ENCODE peak calls at places on chromosome 9, in seven cellular contexts. M is tibial nerve; W is stimulated activated naive CD8-positive, alpha-beta T cell treated with anti-CD3 and anti-CD28 coated beads, Interleukin-15, Interleukin-2, amounts not matched to agents 100 U/mL and 50 U/mL, for 24 hours; D is renal cortical epithelial cell; Z is AG04450; T is naive thymus-derived CD8-positive, alpha-beta T cell; C is stimulated activated naive B cell treated with anti-CD40 and anti-IgM and Interleukin-4, amounts not matched to agents 10 μg/mL and 1 μg/mL and 100 μg/mL, for 72 hours. P is an unnamed sample.

GRCh38 chr9:135016876-135017275 is 70.6 kb upstream of the OLFM1 start:
- DNase-seq in M (no peak), D (no peak), T (no peak), Z (no peak), C (no peak), W (no peak), P (no peak)

GRCh38 chr9:32881948-32882347 is 98.6 kb downstream of the TMEM215 start:
- DNase-seq in M (no peak), W (no peak), Z (no peak), D (no peak), T (no peak), C (no peak), P (no peak)

GRCh38 chr9:114906922-114907571 is 23.3 kb downstream of the TNFSF8 start:
- DNase-seq in W (peak), T (peak), M (no peak), D (peak), Z (no peak), C (no peak), P (peak)

GRCh38 chr9:16824545-16825041 is 45.9 kb downstream of the BNC2 start:
- DNase-seq in W (no peak), M (no peak), C (no peak), Z (peak), T (no peak), D (peak), P (no peak)

GRCh38 chr9:6247266-6247665 is 31.7 kb downstream of the IL33 start:
- DNase-seq in M (no peak), Z (no peak), C (no peak), D (peak), T (no peak), W (no peak), P (no peak)

GRCh38 chr9:129571298-129572051 is 49.4 kb downstream of the C9orf50 start:
- DNase-seq in D (no peak), W (no peak), C (no peak), T (no peak), M (no peak), Z (no peak), P (no peak)

GRCh38 chr9:81035171-81035570 is 654.2 kb downstream of the TLE1 start:
- DNase-seq in M (no peak), C (no peak), Z (no peak), D (peak), T (no peak), W (no peak), P (no peak)

GRCh38 chr9:134728021-134728795 is 86.6 kb downstream of the COL5A1 start:
- DNase-seq in Z (no peak), D (no peak), M (no peak), C (no peak), T (no peak), W (no peak), P (no peak)

GRCh38 chr9:113993838-113994540 is 84.1 kb downstream of the AMBP start:
- DNase-seq in D (peak), T (no peak), C (peak), M (peak), W (no peak), Z (no peak), P (peak)

GRCh38 chr9:129996161-129996849 is 46.7 kb downstream of the FNBP1 start:
- DNase-seq in W (no peak), M (no peak), D (no peak), Z (no peak), T (no peak), C (no peak), P (no peak)

GRCh38 chr9:8206720-8207119 is 407.1 kb upstream of the DMAC1 start:
- DNase-seq in Z (no peak), C (no peak), T (no peak), M (no peak), W (no peak), D (no peak), P (no peak)

GRCh38 chr9:121767176-121767769 is 115.8 kb downstream of the DAB2IP start:
- DNase-seq in W (no peak), C (no peak), D (no peak), M (no peak), Z (no peak), T (no peak), P (no peak)

GRCh38 chr9:91898451-91899433 is 51.3 kb downstream of the ROR2 start:
- DNase-seq in C (no peak), Z (no peak), T (no peak), W (no peak), M (no peak), D (peak), P (no peak)

GRCh38 chr9:97109194-97109811 is 70.4 kb upstream of the CTSV start:
- DNase-seq in W (peak), C (no peak), D (peak), T (no peak), M (no peak), Z (no peak), P (peak)

GRCh38 chr9:114362394-114362793 is 25.4 kb downstream of the AKNA start:
- DNase-seq in D (no peak), M (no peak), T (no peak), W (no peak), Z (no peak), C (no peak), P (no peak)

GRCh38 chr9:99851028-99851822 is 29.5 kb downstream of the NR4A3 start:
- DNase-seq in D (no peak), C (no peak), T (peak), M (no peak), Z (no peak), W (no peak), P (peak)

GRCh38 chr9:134536101-134536900 is 105.3 kb upstream of the COL5A1 start:
- DNase-seq in M (no peak), Z (no peak), D (no peak), C (no peak), T (no peak), W (no peak), P (no peak)

GRCh38 chr9:134059188-134059641 is 8.6 kb downstream of the BRD3 start:
- DNase-seq in D (no peak), C (no peak), W (no peak), Z (no peak), M (no peak), T (no peak), P (no peak)

GRCh38 chr9:87336407-87336806 is 161.3 kb upstream of the DAPK1 start:
- DNase-seq in Z (no peak), C (no peak), W (no peak), D (peak), T (no peak), M (no peak), P (no peak)

GRCh38 chr9:121581775-121582600 is 69.4 kb upstream of the DAB2IP start:
- DNase-seq in W (no peak), Z (no peak), D (no peak), C (no peak), T (no peak), M (no peak), P (no peak)

GRCh38 chr9:121333950-121334773 is 35.9 kb downstream of the STOM start:
- DNase-seq in Z (no peak), T (no peak), C (no peak), W (no peak), D (no peak), M (no peak), P (no peak)

GRCh38 chr9:126459546-126459945 is 132.9 kb downstream of the MVB12B start:
- DNase-seq in Z (no peak), M (no peak), C (no peak), T (no peak), D (no peak), W (no peak), P (no peak)

GRCh38 chr9:107488400-107489143 is 997 bp downstream of the KLF4 start:
- DNase-seq in Z (no peak), W (peak), M (peak), D (no peak), T (no peak), C (peak), P (peak)

GRCh38 chr9:114221706-114222465 is 66.5 kb downstream of the COL27A1 start:
- DNase-seq in T (no peak), D (no peak), W (no peak), M (no peak), C (no peak), Z (no peak), P (no peak)

GRCh38 chr9:120768870-120769269 is 24.3 kb downstream of the FBXW2 start:
- DNase-seq in W (no peak), D (no peak), T (no peak), Z (no peak), M (no peak), C (no peak), P (no peak)

GRCh38 chr9:105244996-105245719 is 707 bp downstream of the SLC44A1 start:
- DNase-seq in T (peak), D (peak), Z (no peak), M (no peak), W (peak), C (peak), P (peak)

GRCh38 chr9:111287127-111287526 is 42.9 kb downstream of the OR2K2 start:
- DNase-seq in T (no peak), C (no peak), M (no peak), D (peak), W (no peak), Z (peak), P (no peak)

GRCh38 chr9:103586721-103587120 is 507.4 kb upstream of the SMC2 start:
- DNase-seq in W (no peak), T (no peak), Z (no peak), M (no peak), C (no peak), D (no peak), P (no peak)

GRCh38 chr9:684950-685340 is 156.6 kb upstream of the DMRT1 start:
- DNase-seq in W (no peak), T (no peak), M (no peak), D (no peak), Z (no peak), C (no peak), P (no peak)

GRCh38 chr9:36858805-36859375 is 175.2 kb downstream of the PAX5 start:
- DNase-seq in T (no peak), W (no peak), D (no peak), C (no peak), Z (no peak), M (no peak), P (no peak)

P was measured in activated CD8-positive, alpha-beta T cell treated with anti-CD3 and anti-CD28 coated beads for 36 hours.